ENCODE peak calls at places on chromosomes 5 and 9, in four cellular contexts. L is GM12891, K is sigmoid colon, Q is gastrocnemius medialis. Y is an unnamed sample.

GRCh38 chr5:40991981-40992559 is 79.1 kb downstream of the MROH2B start:
- DNase-seq in L (no peak), K (no peak), Q (no peak), Y (no peak)

GRCh38 chr5:126435261-126435660 is 12.1 kb downstream of the GRAMD2B start:
- DNase-seq in L (no peak), K (no peak), Q (no peak), Y (no peak)

GRCh38 chr9:75892168-75892901 is 1.9 kb downstream of the PCSK5 start:
- DNase-seq in L (no peak), K (peak), Q (no peak), Y (peak)

GRCh38 chr5:101425345-101425744 is 522.3 kb upstream of the ST8SIA4 start:
- DNase-seq in L (no peak), K (no peak), Q (no peak), Y (no peak)

GRCh38 chr9:134834217-134834956 is 46.2 kb upstream of the FCN2 start:
- DNase-seq in L (no peak), K (no peak), Q (no peak), Y (no peak)

GRCh38 chr9:15498246-15499018 is 12.3 kb downstream of the PSIP1 start:
- DNase-seq in L (no peak), K (no peak), Q (no peak), Y (no peak)

GRCh38 chr5:93107141-93107540 is 473.9 kb downstream of the NR2F1-AS1 start:
- DNase-seq in L (no peak), K (no peak), Q (no peak), Y (no peak)

GRCh38 chr9:134307674-134308638 is 18.3 kb upstream of the RXRA start:
- DNase-seq in L (no peak), K (no peak), Q (no peak), Y (no peak)

GRCh38 chr5:82100303-82101077 is 128.7 kb downstream of the ATG10 start:
- DNase-seq in L (no peak), K (no peak), Q (no peak), Y (no peak)

GRCh38 chr5:150242495-150242894 is 47.1 kb downstream of the CAMK2A start:
- DNase-seq in L (no peak), K (no peak), Q (no peak), Y (no peak)

GRCh38 chr5:67033893-67034605 is 162.6 kb downstream of the CD180 start:
- DNase-seq in L (no peak), K (no peak), Q (peak), Y (no peak)

GRCh38 chr5:10580531-10581423 is 16.9 kb downstream of the ANKRD33B start:
- DNase-seq in L (no peak), K (no peak), Q (no peak), Y (no peak)

GRCh38 chr5:59358005-59358404 is 535.5 kb downstream of the PDE4D start:
- DNase-seq in L (no peak), K (no peak), Q (no peak), Y (no peak)

GRCh38 chr5:13211064-13211463 is 733.4 kb downstream of the DNAH5 start:
- DNase-seq in L (no peak), K (no peak), Q (no peak), Y (no peak)

GRCh38 chr9:89710689-89711088 is 105.9 kb downstream of the GADD45G start:
- DNase-seq in L (no peak), K (no peak), Q (no peak), Y (no peak)
- TF ChIP-seq POLR2A in L (no peak), K (no peak), Q (no peak), Y (no peak)

GRCh38 chr5:180598316-180598701 is 7.0 kb upstream of the SCGB3A1 start:
- DNase-seq in L (no peak), K (no peak), Q (no peak), Y (no peak)

GRCh38 chr5:180600554-180601041 is 9.3 kb upstream of the SCGB3A1 start:
- DNase-seq in L (peak), K (peak), Q (no peak), Y (no peak)

GRCh38 chr5:180599981-180600553 is 8.8 kb upstream of the SCGB3A1 start:
- DNase-seq in L (peak), K (no peak), Q (no peak), Y (no peak)

GRCh38 chr5:180598797-180599589 is 7.7 kb upstream of the SCGB3A1 start:
- DNase-seq in L (no peak), K (peak), Q (no peak), Y (no peak)

GRCh38 chr5:180599590-180599914 is 8.3 kb upstream of the SCGB3A1 start:
- DNase-seq in L (peak), K (no peak), Q (no peak), Y (no peak)
- TF ChIP-seq POLR2A in L (no peak), K (no peak), Q (no peak), Y (no peak)

DNA sequence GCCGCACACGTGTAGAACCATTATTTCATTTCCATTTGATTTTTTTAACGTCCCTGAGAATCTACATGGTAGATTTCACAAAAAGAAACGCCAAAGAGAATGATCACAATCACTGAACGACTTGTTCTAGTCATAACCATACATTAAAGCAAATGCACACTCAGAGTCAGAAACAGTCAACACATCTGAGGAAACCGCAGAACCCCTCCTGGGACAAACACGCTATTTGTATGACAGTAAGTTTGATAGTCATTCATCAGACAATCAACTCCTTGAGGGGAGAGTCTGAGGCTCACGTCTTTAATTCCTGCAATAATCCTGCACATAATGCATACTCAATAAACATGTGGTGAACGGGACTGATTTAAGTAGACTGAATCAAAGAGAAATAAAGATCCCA is 129.2 kb downstream of the MED27 start:
- DNase-seq in L (no peak), K (no peak), Q (no peak), Y (no peak)
- TF ChIP-seq POLR2A in L (no peak), K (no peak), Q (no peak), Y (no peak)

GRCh38 chr5:125210241-125210947 is 464.0 kb upstream of the ZNF608 start:
- DNase-seq in L (no peak), K (no peak), Q (no peak), Y (no peak)

GRCh38 chr5:125202353-125202752 is 455.9 kb upstream of the ZNF608 start:
- DNase-seq in L (no peak), K (no peak), Q (no peak), Y (no peak)

GRCh38 chr5:125203039-125203438 is 456.6 kb upstream of the ZNF608 start:
- DNase-seq in L (no peak), K (no peak), Q (no peak), Y (no peak)

GRCh38 chr5:125209650-125210049 is 463.2 kb upstream of the ZNF608 start:
- DNase-seq in L (no peak), K (no peak), Q (no peak), Y (no peak)

GRCh38 chr5:125205604-125206221 is 459.3 kb upstream of the ZNF608 start:
- DNase-seq in L (no peak), K (no peak), Q (no peak), Y (no peak)
- TF ChIP-seq POLR2A in L (no peak), K (no peak), Q (no peak), Y (no peak)

DNA sequence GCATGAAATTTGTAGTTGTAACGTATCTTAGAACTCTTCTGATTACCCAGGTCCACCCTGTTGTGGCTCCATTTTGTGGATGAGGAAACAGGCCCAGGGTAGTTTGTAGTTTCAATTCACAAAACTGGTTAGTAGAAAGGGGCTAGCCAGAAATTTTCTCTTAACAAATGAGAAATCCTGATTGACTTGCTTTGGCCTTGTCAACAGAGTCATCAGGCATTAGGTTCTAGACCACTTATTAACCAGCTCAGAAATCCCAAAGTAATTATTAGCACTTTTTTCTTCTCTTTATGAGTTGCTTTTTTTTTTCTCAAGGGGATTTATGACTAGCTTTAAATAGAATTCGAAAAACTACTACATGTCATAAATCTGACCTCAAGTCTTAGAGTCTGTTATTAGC is 160.2 kb downstream of the SH3GL2 start:
- DNase-seq in L (no peak), K (no peak), Q (no peak), Y (no peak)
- TF ChIP-seq POLR2A in L (no peak), K (no peak), Q (no peak), Y (no peak)

GRCh38 chr5:142356716-142357468 is 32.1 kb upstream of the SPRY4 start:
- DNase-seq in L (peak), K (peak), Q (peak), Y (peak)
- TF ChIP-seq POLR2A in L (no peak), K (no peak), Q (peak), Y (no peak)

DNA sequence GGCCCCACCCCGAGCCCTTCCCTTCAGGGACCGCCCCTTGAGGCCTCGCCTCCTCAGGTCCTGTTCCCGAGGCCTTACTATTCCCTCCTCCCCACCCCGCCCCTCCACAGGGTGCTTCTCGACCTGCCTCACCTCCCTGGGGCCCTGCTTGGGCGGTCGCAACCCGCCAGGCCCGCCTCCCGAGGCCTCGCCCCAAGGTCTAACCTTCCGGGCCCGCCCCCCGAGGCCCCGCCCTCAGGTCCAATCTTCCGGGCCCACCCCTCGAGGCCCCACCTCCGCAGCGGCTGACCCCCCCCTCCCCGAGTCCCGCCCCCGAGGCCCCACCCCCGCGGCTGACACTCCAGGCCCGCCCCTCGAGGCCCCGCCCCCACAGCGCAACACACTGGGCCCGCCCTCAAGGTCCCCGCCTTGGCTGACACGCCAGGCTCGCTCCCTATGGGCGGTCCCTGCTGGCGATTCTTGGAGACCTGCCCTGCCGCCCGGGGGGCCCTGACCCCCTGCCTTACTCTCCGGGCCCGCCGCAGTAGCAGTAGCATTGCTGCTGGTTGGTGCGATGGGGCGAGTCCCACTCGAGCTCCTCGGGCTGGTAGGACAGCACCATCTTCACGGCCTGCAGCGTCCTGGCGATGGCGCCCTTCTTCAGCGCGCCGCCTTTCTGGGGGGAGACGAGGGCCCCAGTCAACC is 8.2 kb downstream of the PHF19 start:
- DNase-seq in L (peak), K (peak), Q (peak), Y (peak)
- TF ChIP-seq POLR2A in L (no peak), K (peak), Q (peak), Y (peak)

Y was measured in transverse colon.